ENCODE peak calls at places on chromosome 13, in five cellular contexts. D is GM12878, R is H1, Q is HCT116, Z is K562. N is an unnamed sample.

GRCh38 chr13:98937911-98938381 is 39.9 kb downstream of the DOCK9 start:
- DNase-seq in D (no peak), R (peak; percentile 76), Q (no peak), Z (no peak), N (no peak)

GRCh38 chr13:74289130-74289529 is 154.9 kb upstream of the KLF12 start:
- DNase-seq in D (no peak), R (no peak), Q (no peak), Z (no peak), N (no peak)

GRCh38 chr13:114313061-114313860 is 1.0 kb upstream of the CHAMP1 start:
- DNase-seq in D (peak; percentile 63), R (no peak), Q (no peak), Z (no peak), N (no peak)

GRCh38 chr13:25752957-25753540 is 298.8 kb downstream of the SHISA2 start:
- DNase-seq in D (no peak), R (no peak), Q (no peak), Z (no peak), N (no peak)

GRCh38 chr13:99061411-99061810 is 83.5 kb upstream of the DOCK9 start:
- DNase-seq in D (no peak), R (no peak), Q (no peak), Z (no peak), N (no peak)

GRCh38 chr13:63693696-63694095 is 2278.0 kb upstream of the PCDH20 start:
- DNase-seq in D (no peak), R (no peak), Q (no peak), Z (no peak), N (no peak)

GRCh38 chr13:44380404-44381165 is 7.0 kb downstream of the SERP2 start:
- DNase-seq in D (no peak), R (no peak), Q (no peak), Z (no peak), N (no peak)

GRCh38 chr13:106373304-106373988 is 162.0 kb downstream of the EFNB2 start:
- DNase-seq in D (no peak), R (no peak), Q (no peak), Z (no peak), N (no peak)

GRCh38 chr13:99926014-99926731 is 45.4 kb downstream of the ZIC5 start:
- DNase-seq in D (no peak), R (no peak), Q (peak; percentile 15), Z (no peak), N (peak; percentile 38)

GRCh38 chr13:33775339-33776108 is 42.4 kb upstream of the RFC3 start:
- DNase-seq in D (no peak), R (no peak), Q (no peak), Z (no peak), N (no peak)

DNA sequence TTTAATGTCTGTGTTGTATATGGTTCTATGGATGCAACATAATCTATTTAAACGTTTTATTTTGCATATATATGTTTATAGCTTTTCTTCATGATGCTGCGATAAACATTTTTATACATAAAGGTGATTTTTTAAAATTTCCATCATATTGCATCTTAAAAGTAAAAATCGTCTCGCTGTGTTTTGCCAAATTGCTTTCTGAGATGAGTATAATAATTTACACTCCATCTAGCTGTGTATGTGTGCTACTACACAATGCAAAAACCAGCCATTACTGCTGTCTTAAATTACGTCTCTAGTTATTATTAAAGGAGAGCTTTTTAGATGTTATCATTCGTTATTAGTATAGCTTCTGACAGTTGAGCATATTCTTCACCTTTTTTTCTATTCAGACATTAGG is 37.2 kb downstream of the METTL21C start:
- DNase-seq in D (no peak), R (no peak), Q (no peak), Z (no peak), N (no peak)
- TF ChIP-seq CTCF in D (no peak), R (no peak), Q (peak; percentile 50), Z (no peak), N (peak; percentile 36)

GRCh38 chr13:52738719-52739467 is 727 bp downstream of the CNMD start:
- DNase-seq in D (no peak), R (peak; percentile 82), Q (no peak), Z (peak; percentile 47), N (no peak)
- TF ChIP-seq JUND in D (no peak), R (no peak), Q (no peak), Z (no peak), N (no peak)

GRCh38 chr13:20305587-20305986 is 73.5 kb upstream of the GJB6 start:
- DNase-seq in D (no peak), R (no peak), Q (no peak), Z (no peak), N (no peak)
- TF ChIP-seq CTCF in D (no peak), R (no peak), Q (peak; percentile 25), Z (no peak), N (no peak)

GRCh38 chr13:50420720-50421456 is 405.6 kb downstream of the KCNRG start:
- DNase-seq in D (no peak), R (no peak), Q (no peak), Z (no peak), N (no peak)

GRCh38 chr13:50419466-50419865 is 404.2 kb downstream of the KCNRG start:
- DNase-seq in D (no peak), R (no peak), Q (no peak), Z (no peak), N (no peak)

GRCh38 chr13:50422181-50423148 is 407.2 kb downstream of the KCNRG start:
- DNase-seq in D (no peak), R (no peak), Q (no peak), Z (peak; percentile 22), N (no peak)

GRCh38 chr13:50419896-50420295 is 404.7 kb downstream of the KCNRG start:
- DNase-seq in D (no peak), R (no peak), Q (no peak), Z (no peak), N (no peak)

GRCh38 chr13:50421457-50422130 is 406.4 kb downstream of the KCNRG start:
- DNase-seq in D (no peak), R (no peak), Q (no peak), Z (no peak), N (no peak)
- TF ChIP-seq JUND in D (no peak), R (no peak), Q (no peak), Z (no peak), N (peak; percentile 22)

GRCh38 chr13:29456419-29456818 is 139.1 kb downstream of the SLC7A1 start:
- DNase-seq in D (no peak), R (no peak), Q (no peak), Z (no peak), N (no peak)

GRCh38 chr13:29457299-29457698 is 138.2 kb downstream of the SLC7A1 start:
- DNase-seq in D (no peak), R (no peak), Q (peak; percentile 32), Z (no peak), N (no peak)

GRCh38 chr13:29453657-29454056 is 141.8 kb downstream of the SLC7A1 start:
- DNase-seq in D (no peak), R (no peak), Q (no peak), Z (no peak), N (no peak)

GRCh38 chr13:29452773-29453574 is 142.5 kb downstream of the SLC7A1 start:
- DNase-seq in D (no peak), R (no peak), Q (no peak), Z (no peak), N (peak; percentile 56)

DNA sequence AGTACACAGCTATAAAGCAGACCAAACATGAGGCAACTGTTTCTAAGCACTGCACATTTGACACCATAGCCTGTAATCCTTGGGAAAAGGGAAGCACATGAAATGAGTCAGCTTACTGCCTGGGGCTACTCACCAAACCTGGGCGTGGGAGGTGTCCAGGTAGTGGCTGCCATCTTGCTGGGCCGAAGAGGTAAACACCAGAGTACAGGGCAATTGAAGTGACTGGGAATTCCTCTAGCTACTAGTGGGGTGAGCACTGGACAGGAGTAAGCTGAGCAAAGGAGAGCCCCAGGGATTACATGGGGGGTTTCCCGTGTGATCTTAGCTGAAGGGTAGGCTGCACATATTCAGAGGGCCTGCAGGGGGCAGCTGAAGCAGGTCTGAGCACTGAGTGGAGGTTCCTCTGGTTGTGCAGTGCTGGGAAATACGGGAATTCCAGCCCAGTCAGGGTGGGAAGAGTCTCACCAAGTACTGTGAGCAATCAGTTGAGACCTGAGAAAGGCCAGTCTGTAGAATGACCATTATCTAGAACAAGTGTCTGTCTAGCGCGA is 140.5 kb downstream of the SLC7A1 start:
- DNase-seq in D (no peak), R (peak; percentile 55), Q (peak; percentile 24), Z (peak; percentile 37), N (no peak)
- TF ChIP-seq CTCF in D (peak; percentile 66), R (peak; percentile 58), Q (peak; percentile 67), Z (peak; percentile 57), N (peak; percentile 35)

GRCh38 chr13:38753878-38754277 is 67.0 kb downstream of the FREM2 start:
- DNase-seq in D (no peak), R (no peak), Q (no peak), Z (no peak), N (no peak)

GRCh38 chr13:38755792-38756191 is 68.9 kb downstream of the FREM2 start:
- DNase-seq in D (no peak), R (no peak), Q (no peak), Z (no peak), N (no peak)

GRCh38 chr13:38759390-38759789 is 72.5 kb downstream of the FREM2 start:
- DNase-seq in D (no peak), R (no peak), Q (no peak), Z (no peak), N (no peak)

GRCh38 chr13:38763446-38764381 is 76.8 kb downstream of the FREM2 start:
- DNase-seq in D (no peak), R (no peak), Q (no peak), Z (no peak), N (peak; percentile 36)

GRCh38 chr13:38758278-38758677 is 71.4 kb downstream of the FREM2 start:
- DNase-seq in D (no peak), R (no peak), Q (no peak), Z (no peak), N (no peak)
- TF ChIP-seq JUND in D (no peak), R (no peak), Q (no peak), Z (no peak), N (no peak)